ENCODE peak calls at places on chromosomes 1 and 21, in eight cellular contexts. K, P, V, B, M, Q, S and J are unnamed samples.

GRCh38 chr1:154097873-154098272 is 57.0 kb downstream of the NUP210L start:
- DNase-seq in B (no peak), S (no peak), K (no peak), V (no peak), Q (no peak), P (no peak), M (no peak), J (no peak)

GRCh38 chr1:62800825-62801306 is 16.9 kb downstream of the ATG4C start:
- DNase-seq in M (no peak), S (no peak), K (no peak), Q (no peak), B (peak), V (peak), P (peak), J (no peak)

GRCh38 chr1:205907794-205908193 is 35.5 kb downstream of the SLC26A9 start:
- DNase-seq in B (peak), Q (no peak), P (no peak), V (no peak), M (no peak), S (no peak), K (no peak), J (no peak)

GRCh38 chr1:217403321-217403720 is 227.6 kb downstream of the GPATCH2 start:
- DNase-seq in P (no peak), K (no peak), M (no peak), Q (no peak), S (no peak), B (no peak), V (no peak), J (no peak)

GRCh38 chr1:160954158-160955104 is at the start of gene ITLN2:
- DNase-seq in P (peak), K (peak), S (no peak), B (peak), Q (peak), M (no peak), V (no peak), J (peak)

GRCh38 chr1:61642475-61643232 is 82.3 kb downstream of the TM2D1 start:
- DNase-seq in K (no peak), M (no peak), S (no peak), Q (no peak), B (no peak), P (no peak), V (no peak), J (no peak)

GRCh38 chr1:155052412-155053400 is 1.6 kb downstream of the ADAM15 start:
- DNase-seq in S (no peak), M (no peak), P (no peak), B (no peak), V (peak), K (peak), Q (no peak), J (peak)

GRCh38 chr1:154344977-154345837 is 19.9 kb downstream of the ATP8B2 start:
- DNase-seq in K (peak), P (no peak), V (no peak), B (peak), S (no peak), M (no peak), Q (no peak), J (no peak)

GRCh38 chr21:39499156-39499555 is 47.4 kb downstream of the SH3BGR start:
- DNase-seq in V (no peak), S (no peak), M (no peak), K (no peak), B (no peak), P (no peak), Q (no peak), J (no peak)

GRCh38 chr1:90351019-90351418 is 356.1 kb downstream of the ZNF326 start:
- DNase-seq in V (no peak), K (no peak), S (no peak), Q (no peak), M (no peak), B (no peak), P (no peak), J (no peak)